ENCODE peak calls at places on chromosomes 13 and 19, in ten cellular contexts. One of them, this sample, is unnamed.

GRCh38 chr19:18104793-18105131 is 7.2 kb downstream of the MAST3 start:
- DNase-seq in GM23248: no peak
- DNase-seq in NCI-H187: no peak
- DNase-seq in HEK293T: no peak
- DNase-seq in neural crest cell: no peak
- DNase-seq in RCC 7860: no peak
- DNase-seq in NCI-H460: no peak
- DNase-seq in M059J: no peak
- DNase-seq in hypothalamus: no peak
- DNase-seq in kidney tubule cell: no peak
- DNase-seq in this sample: no peak

GRCh38 chr19:33348301-33349010 is 25.1 kb upstream of the CEBPG start:
- DNase-seq in M059J: peak; percentile 70
- DNase-seq in NCI-H460: no peak
- DNase-seq in NCI-H187: no peak
- DNase-seq in GM23248: peak; percentile 65
- DNase-seq in neural crest cell: no peak
- DNase-seq in kidney tubule cell: no peak
- DNase-seq in HEK293T: no peak
- DNase-seq in RCC 7860: no peak
- DNase-seq in hypothalamus: no peak
- DNase-seq in this sample: peak; percentile 37

GRCh38 chr13:39561971-39562370 is 41.0 kb downstream of the LHFPL6 start:
- DNase-seq in NCI-H460: no peak
- DNase-seq in kidney tubule cell: no peak
- DNase-seq in neural crest cell: no peak
- DNase-seq in RCC 7860: no peak
- DNase-seq in GM23248: no peak
- DNase-seq in NCI-H187: no peak
- DNase-seq in M059J: no peak
- DNase-seq in HEK293T: no peak
- DNase-seq in hypothalamus: no peak
- DNase-seq in this sample: no peak

GRCh38 chr13:111282425-111282824 is 38.0 kb upstream of the TEX29 start:
- DNase-seq in neural crest cell: no peak
- DNase-seq in GM23248: no peak
- DNase-seq in hypothalamus: no peak
- DNase-seq in kidney tubule cell: no peak
- DNase-seq in M059J: no peak
- DNase-seq in HEK293T: no peak
- DNase-seq in NCI-H460: no peak
- DNase-seq in NCI-H187: no peak
- DNase-seq in RCC 7860: no peak
- DNase-seq in this sample: no peak

GRCh38 chr19:34104099-34104498 is 68.2 kb upstream of the LSM14A start:
- DNase-seq in NCI-H460: no peak
- DNase-seq in HEK293T: no peak
- DNase-seq in NCI-H187: no peak
- DNase-seq in kidney tubule cell: no peak
- DNase-seq in M059J: no peak
- DNase-seq in GM23248: no peak
- DNase-seq in neural crest cell: no peak
- DNase-seq in hypothalamus: no peak
- DNase-seq in RCC 7860: no peak
- DNase-seq in this sample: no peak

GRCh38 chr13:102839462-102839861 is 6.4 kb upstream of the ERCC5 start:
- DNase-seq in HEK293T: no peak
- DNase-seq in NCI-H460: no peak
- DNase-seq in kidney tubule cell: peak; percentile 2
- DNase-seq in hypothalamus: no peak
- DNase-seq in neural crest cell: no peak
- DNase-seq in RCC 7860: no peak
- DNase-seq in NCI-H187: no peak
- DNase-seq in M059J: no peak
- DNase-seq in GM23248: peak; percentile 55
- DNase-seq in this sample: peak; percentile 28

GRCh38 chr13:113559061-113559460 is 25.5 kb upstream of the TFDP1 start:
- DNase-seq in hypothalamus: no peak
- DNase-seq in NCI-H460: no peak
- DNase-seq in NCI-H187: no peak
- DNase-seq in GM23248: no peak
- DNase-seq in RCC 7860: no peak
- DNase-seq in HEK293T: no peak
- DNase-seq in neural crest cell: no peak
- DNase-seq in M059J: no peak
- DNase-seq in kidney tubule cell: no peak
- DNase-seq in this sample: no peak

GRCh38 chr19:33514885-33515485 is 6.6 kb downstream of the PEPD start:
- DNase-seq in HEK293T: no peak
- DNase-seq in RCC 7860: peak; percentile 58
- DNase-seq in GM23248: peak; percentile 37
- DNase-seq in neural crest cell: no peak
- DNase-seq in hypothalamus: no peak
- DNase-seq in NCI-H187: no peak
- DNase-seq in M059J: no peak
- DNase-seq in kidney tubule cell: peak; percentile 78
- DNase-seq in NCI-H460: no peak
- DNase-seq in this sample: peak; percentile 34

GRCh38 chr13:20716951-20717350 is 13.5 kb downstream of the IL17D start:
- DNase-seq in kidney tubule cell: no peak
- DNase-seq in M059J: no peak
- DNase-seq in GM23248: no peak
- DNase-seq in NCI-H460: no peak
- DNase-seq in hypothalamus: no peak
- DNase-seq in NCI-H187: no peak
- DNase-seq in neural crest cell: no peak
- DNase-seq in RCC 7860: no peak
- DNase-seq in HEK293T: no peak
- DNase-seq in this sample: no peak

GRCh38 chr19:47848871-47849473 is 10.1 kb upstream of the TPRX2 start:
- DNase-seq in M059J: peak; percentile 25
- DNase-seq in HEK293T: peak; percentile 58
- DNase-seq in hypothalamus: no peak
- DNase-seq in GM23248: peak; percentile 39
- DNase-seq in neural crest cell: peak; percentile 51
- DNase-seq in kidney tubule cell: no peak
- DNase-seq in NCI-H460: peak; percentile 32
- DNase-seq in RCC 7860: no peak
- DNase-seq in NCI-H187: no peak
- DNase-seq in this sample: no peak

GRCh38 chr19:6848986-6849385 is 38.4 kb upstream of the ADGRE1 start:
- DNase-seq in GM23248: no peak
- DNase-seq in NCI-H460: no peak
- DNase-seq in NCI-H187: no peak
- DNase-seq in hypothalamus: no peak
- DNase-seq in M059J: no peak
- DNase-seq in RCC 7860: no peak
- DNase-seq in neural crest cell: no peak
- DNase-seq in kidney tubule cell: no peak
- DNase-seq in HEK293T: no peak
- DNase-seq in this sample: no peak

GRCh38 chr13:112330479-112331407 is 45.4 kb upstream of the SPACA7 start:
- DNase-seq in neural crest cell: no peak
- DNase-seq in hypothalamus: no peak
- DNase-seq in NCI-H460: no peak
- DNase-seq in M059J: no peak
- DNase-seq in kidney tubule cell: no peak
- DNase-seq in HEK293T: no peak
- DNase-seq in NCI-H187: no peak
- DNase-seq in GM23248: no peak
- DNase-seq in RCC 7860: no peak
- DNase-seq in this sample: no peak

GRCh38 chr19:33432408-33433170 is 59.1 kb downstream of the CEBPG start:
- DNase-seq in HEK293T: no peak
- DNase-seq in kidney tubule cell: no peak
- DNase-seq in hypothalamus: no peak
- DNase-seq in M059J: no peak
- DNase-seq in RCC 7860: no peak
- DNase-seq in GM23248: no peak
- DNase-seq in NCI-H187: peak; percentile 6
- DNase-seq in neural crest cell: no peak
- DNase-seq in NCI-H460: no peak
- DNase-seq in this sample: no peak

GRCh38 chr19:16066611-16067104 is 9.6 kb upstream of the TPM4 start:
- DNase-seq in GM23248: peak; percentile 60
- DNase-seq in NCI-H187: no peak
- DNase-seq in HEK293T: no peak
- DNase-seq in neural crest cell: no peak
- DNase-seq in RCC 7860: peak; percentile 27
- DNase-seq in hypothalamus: no peak
- DNase-seq in NCI-H460: peak; percentile 75
- DNase-seq in M059J: peak; percentile 77
- DNase-seq in kidney tubule cell: peak; percentile 31
- DNase-seq in this sample: peak; percentile 66

GRCh38 chr13:60642552-60642951 is 245.5 kb downstream of the TDRD3 start:
- DNase-seq in NCI-H187: no peak
- DNase-seq in RCC 7860: no peak
- DNase-seq in neural crest cell: no peak
- DNase-seq in hypothalamus: no peak
- DNase-seq in kidney tubule cell: peak; percentile 34
- DNase-seq in NCI-H460: no peak
- DNase-seq in M059J: no peak
- DNase-seq in HEK293T: no peak
- DNase-seq in GM23248: peak; percentile 2
- DNase-seq in this sample: no peak

GRCh38 chr13:98312606-98313005 is 135.5 kb upstream of the RNF113B start:
- DNase-seq in GM23248: no peak
- DNase-seq in M059J: no peak
- DNase-seq in neural crest cell: no peak
- DNase-seq in HEK293T: no peak
- DNase-seq in NCI-H460: no peak
- DNase-seq in hypothalamus: no peak
- DNase-seq in NCI-H187: no peak
- DNase-seq in RCC 7860: no peak
- DNase-seq in kidney tubule cell: peak; percentile 56
- DNase-seq in this sample: no peak